ENCODE peak calls at places on chromosomes 12 and 14, in eight cellular contexts. J is HFF-Myc, P is HFFc6, Z is glutamatergic neuron, C is psoas muscle, L is breast epithelium, G is fibroblast of pulmonary artery, B is progenitor cell of endocrine pancreas. Y is an unnamed sample.

GRCh38 chr12:104334581-104334980 is 31.0 kb downstream of the EID3 start:
- DNase-seq in L (no peak), P (no peak), Z (no peak), C (no peak), B (no peak), G (peak), J (no peak), Y (no peak)

GRCh38 chr14:70011098-70011497 is 131.9 kb downstream of the SMOC1 start:
- DNase-seq in J (no peak), P (no peak), G (no peak), C (no peak), L (no peak), B (no peak), Z (no peak), Y (no peak)

GRCh38 chr14:93977790-93978581 is 1.6 kb upstream of the ASB2 start:
- DNase-seq in B (no peak), G (no peak), P (no peak), L (no peak), C (peak), Z (no peak), J (no peak), Y (no peak)

GRCh38 chr14:54173782-54174181 is 217.2 kb upstream of the BMP4 start:
- DNase-seq in C (no peak), L (no peak), J (no peak), Z (no peak), B (no peak), P (peak), G (no peak), Y (no peak)

GRCh38 chr12:12398026-12398859 is 41.4 kb downstream of the BORCS5 start:
- DNase-seq in L (peak), J (peak), P (peak), G (peak), C (peak), Z (no peak), B (no peak), Y (no peak)

GRCh38 chr12:47939009-47939601 is 24.3 kb upstream of the TMEM106C start:
- DNase-seq in C (no peak), J (no peak), L (no peak), P (no peak), Z (no peak), G (no peak), B (no peak), Y (no peak)

GRCh38 chr14:97107070-97107469 is 309.9 kb downstream of the VRK1 start:
- DNase-seq in P (peak), Z (no peak), J (no peak), L (no peak), C (no peak), G (no peak), B (no peak), Y (no peak)

GRCh38 chr12:52204095-52204930 is 12.5 kb upstream of the KRT80 start:
- DNase-seq in G (no peak), B (no peak), J (no peak), P (peak), L (no peak), C (no peak), Z (peak), Y (no peak)

GRCh38 chr14:34128665-34129064 is 177.8 kb upstream of the EGLN3 start:
- DNase-seq in G (no peak), P (no peak), B (no peak), L (no peak), C (peak), Z (no peak), J (no peak), Y (no peak)

GRCh38 chr12:41167701-41168100 is 20.4 kb upstream of the PDZRN4 start:
- DNase-seq in C (no peak), J (no peak), P (no peak), L (no peak), G (no peak), B (no peak), Z (no peak), Y (no peak)

GRCh38 chr12:65778268-65779090 is 45.8 kb upstream of the HMGA2 start:
- DNase-seq in G (peak), B (no peak), Z (no peak), L (no peak), P (peak), C (no peak), J (no peak), Y (no peak)

GRCh38 chr12:104994301-104994700 is 8.2 kb downstream of the NOPCHAP1 start:
- DNase-seq in Z (no peak), G (no peak), J (no peak), C (no peak), P (no peak), B (no peak), L (no peak), Y (no peak)

GRCh38 chr12:71552728-71553501 is 110.7 kb downstream of the ZFC3H1 start:
- DNase-seq in B (no peak), P (no peak), J (no peak), Z (no peak), L (no peak), G (no peak), C (no peak), Y (no peak)

GRCh38 chr12:117506333-117506732 is 144.9 kb upstream of the NOS1 start:
- DNase-seq in B (no peak), G (no peak), C (no peak), J (no peak), Z (no peak), L (no peak), P (no peak), Y (no peak)

GRCh38 chr12:39846971-39847661 is 227.5 kb upstream of the ABCD2 start:
- DNase-seq in J (peak), Z (no peak), B (no peak), C (no peak), G (peak), L (no peak), P (no peak), Y (no peak)

GRCh38 chr12:84660139-84660538 is 252.5 kb downstream of the SLC6A15 start:
- DNase-seq in P (no peak), Z (no peak), B (no peak), C (no peak), L (no peak), G (no peak), J (no peak), Y (no peak)

GRCh38 chr14:90498198-90498597 is 101.4 kb downstream of the CALM1 start:
- DNase-seq in G (no peak), J (no peak), C (no peak), P (no peak), Z (no peak), B (no peak), L (no peak), Y (no peak)

GRCh38 chr14:34344318-34344717 is 117.7 kb downstream of the SPTSSA start:
- DNase-seq in P (no peak), J (no peak), L (no peak), B (no peak), G (no peak), C (no peak), Z (no peak), Y (no peak)

GRCh38 chr12:69442894-69443293 is 27.3 kb upstream of the FRS2 start:
- DNase-seq in P (no peak), C (no peak), G (peak), Z (no peak), J (no peak), B (no peak), L (no peak), Y (no peak)

GRCh38 chr14:77204457-77204796 is 22.8 kb downstream of the TMEM63C start:
- DNase-seq in L (peak), Z (no peak), J (no peak), C (no peak), P (no peak), G (no peak), B (no peak), Y (no peak)

GRCh38 chr12:93518725-93519124 is 51.4 kb downstream of the MRPL42 start:
- DNase-seq in C (no peak), G (peak), J (no peak), P (peak), B (no peak), Z (no peak), L (no peak), Y (no peak)

GRCh38 chr12:64621257-64621942 is 11.1 kb downstream of the RASSF3 start:
- DNase-seq in J (no peak), G (peak), P (peak), L (no peak), Z (no peak), C (no peak), B (no peak), Y (no peak)

GRCh38 chr14:99884834-99885648 is 91.8 kb downstream of the EML1 start:
- DNase-seq in Z (no peak), G (peak), B (no peak), P (peak), C (no peak), J (peak), L (no peak), Y (peak)

GRCh38 chr12:89861086-89861485 is 152.4 kb upstream of the ATP2B1 start:
- DNase-seq in P (no peak), Z (no peak), G (no peak), J (no peak), C (no peak), B (no peak), L (no peak), Y (no peak)

GRCh38 chr12:112419269-112420133 is 754 bp downstream of the PTPN11 start:
- DNase-seq in B (no peak), P (peak), C (peak), J (no peak), G (peak), L (peak), Z (no peak), Y (peak)

GRCh38 chr12:92927436-92928116 is 1.5 kb downstream of the EEA1 start:
- DNase-seq in B (no peak), Z (no peak), J (peak), G (peak), C (no peak), L (no peak), P (peak), Y (no peak)

GRCh38 chr12:56988207-56988739 is 18.1 kb downstream of the ZBTB39 start:
- DNase-seq in J (no peak), Z (no peak), L (no peak), B (no peak), C (no peak), P (no peak), G (peak), Y (peak)

GRCh38 chr12:101298426-101298825 is 18.5 kb downstream of the UTP20 start:
- DNase-seq in Z (no peak), G (peak), C (no peak), J (peak), B (no peak), P (peak), L (no peak), Y (no peak)

GRCh38 chr12:122199484-122200355 is 3.8 kb upstream of the B3GNT4 start:
- DNase-seq in L (no peak), B (no peak), P (no peak), Z (no peak), C (no peak), J (no peak), G (no peak), Y (no peak)

GRCh38 chr14:46582826-46583225 is 68.8 kb downstream of the RPL10L start:
- DNase-seq in P (no peak), G (no peak), J (no peak), Z (no peak), C (no peak), L (no peak), B (no peak), Y (no peak)

GRCh38 chr14:46580941-46581671 is 70.5 kb downstream of the RPL10L start:
- DNase-seq in P (peak), Z (peak), L (no peak), C (no peak), G (peak), B (no peak), J (no peak), Y (peak)
- TF ChIP-seq CTCF in P (peak), Z (peak), L (no peak), C (no peak), G (peak), B (peak), J (peak), Y (peak)

GRCh38 chr14:45838597-45838996 is 585.6 kb upstream of the MIS18BP1 start:
- DNase-seq in J (no peak), P (no peak), C (no peak), G (no peak), L (no peak), B (no peak), Z (no peak), Y (no peak)
- TF ChIP-seq CTCF in J (no peak), P (peak), C (no peak), G (no peak), L (no peak), B (peak), Z (no peak), Y (no peak)

DNA sequence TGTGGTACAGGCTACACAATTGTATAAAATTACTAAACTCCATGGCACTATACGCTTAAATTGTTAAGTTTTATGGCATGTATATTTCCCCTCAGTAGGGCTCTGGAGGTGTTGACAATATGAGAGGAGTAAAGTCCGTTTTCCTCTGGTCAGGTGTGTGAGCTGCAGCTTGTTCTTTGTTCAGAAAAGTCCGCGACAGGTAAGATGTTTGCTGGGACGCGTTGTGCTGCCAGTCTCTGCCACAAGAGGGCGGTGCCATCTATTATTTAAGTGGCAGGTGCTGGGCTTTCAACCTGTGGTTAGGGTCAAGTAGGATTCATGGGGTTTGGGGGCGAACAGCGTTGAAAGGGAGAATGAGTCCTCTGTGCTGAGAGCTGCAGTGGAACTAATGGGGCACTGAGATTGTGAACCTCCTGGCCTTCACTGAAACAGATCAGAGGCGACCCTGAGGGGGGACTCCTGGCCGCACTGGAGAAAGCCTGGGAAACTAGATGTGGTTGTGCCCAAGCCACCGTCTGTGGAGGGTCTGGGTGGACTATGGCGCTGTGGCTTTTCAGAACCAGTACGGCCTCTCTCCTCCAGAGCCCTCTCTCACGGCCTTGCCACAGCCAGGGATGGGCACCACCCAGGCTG is 179.0 kb downstream of the SLC15A4 start:
- DNase-seq in L (no peak), Z (peak), B (peak), C (no peak), P (no peak), J (no peak), G (no peak), Y (no peak)
- TF ChIP-seq CTCF in L (no peak), Z (peak), B (peak), C (no peak), P (peak), J (peak), G (no peak), Y (peak)

GRCh38 chr12:3496964-3497363 is 6.0 kb downstream of the PRMT8 start:
- DNase-seq in C (no peak), B (no peak), J (no peak), G (no peak), L (no peak), P (no peak), Z (no peak), Y (peak)
- TF ChIP-seq CTCF in C (no peak), B (peak), J (no peak), G (no peak), L (no peak), P (no peak), Z (peak), Y (peak)

GRCh38 chr14:20487402-20487742 is 18.0 kb upstream of the RNASE10 start:
- DNase-seq in C (no peak), L (no peak), G (no peak), P (no peak), J (no peak), Z (no peak), B (no peak), Y (no peak)
- TF ChIP-seq CTCF in C (no peak), L (no peak), G (no peak), P (peak), J (no peak), Z (no peak), B (no peak), Y (no peak)

GRCh38 chr12:22802883-22803640 is 178.1 kb downstream of the ETNK1 start:
- DNase-seq in L (no peak), C (no peak), Z (no peak), B (no peak), J (no peak), G (no peak), P (no peak), Y (no peak)

GRCh38 chr12:22800332-22800731 is 175.4 kb downstream of the ETNK1 start:
- DNase-seq in Z (no peak), J (no peak), G (no peak), B (no peak), C (no peak), P (no peak), L (no peak), Y (no peak)

DNA sequence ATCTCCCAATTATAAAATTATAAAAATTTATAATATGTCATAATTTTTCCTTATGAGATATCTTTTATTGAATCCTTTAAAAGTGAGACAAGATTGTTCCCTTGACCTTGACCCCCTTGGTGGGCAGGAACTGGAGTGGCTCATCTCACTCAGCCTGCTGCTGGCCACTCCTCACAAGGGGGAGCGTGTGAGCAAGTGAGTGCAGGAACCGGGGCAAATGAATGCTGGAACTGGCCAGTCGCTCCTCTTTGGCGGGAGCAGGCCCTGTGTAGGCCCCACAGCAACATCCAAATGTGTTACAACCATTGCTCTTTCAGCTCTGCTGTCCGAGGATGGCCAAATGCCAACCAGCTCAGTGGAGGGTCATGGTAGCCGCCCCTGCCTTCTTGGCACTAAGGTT is 178.8 kb downstream of the ETNK1 start:
- DNase-seq in J (no peak), C (no peak), Z (no peak), L (no peak), P (no peak), B (no peak), G (no peak), Y (no peak)
- TF ChIP-seq CTCF in J (no peak), C (no peak), Z (no peak), L (no peak), P (no peak), B (no peak), G (no peak), Y (no peak)

GRCh38 chr12:108854055-108854452 is 3.3 kb downstream of the SSH1 start:
- DNase-seq in Z (no peak), P (peak), B (no peak), C (no peak), J (no peak), L (no peak), G (peak), Y (no peak)
- TF ChIP-seq CTCF in Z (no peak), P (peak), B (no peak), C (peak), J (peak), L (no peak), G (peak), Y (no peak)

GRCh38 chr12:8912910-8913309 is 1.4 kb upstream of the PHC1 start:
- DNase-seq in G (no peak), Z (no peak), B (no peak), J (no peak), P (no peak), C (no peak), L (peak), Y (peak)
- TF ChIP-seq CTCF in G (no peak), Z (peak), B (peak), J (no peak), P (peak), C (no peak), L (peak), Y (peak)

GRCh38 chr14:58272589-58273372 is 25.6 kb upstream of the ARID4A start:
- DNase-seq in P (peak), B (no peak), G (peak), J (peak), C (no peak), Z (no peak), L (no peak), Y (no peak)
- TF ChIP-seq CTCF in P (peak), B (peak), G (peak), J (peak), C (peak), Z (no peak), L (no peak), Y (no peak)